ENCODE peak calls at places on chromosome 4, in ten cellular contexts. X is activated T-helper 1 cell treated with Interleukin-2 at 50 U/mL for 16 hours; E is keratinocyte; U is lower leg skin; I is stimulated activated CD4-positive, alpha-beta T cell treated with anti-CD3 and anti-CD28 coated beads, TNF-alpha, amount 100 ng/mL, for 24 hours; K is NCI-H1092; V is NCI-H1930; Y is SW480; R is NCI-H526; O is brain microvascular endothelial cell. S is an unnamed sample.

GRCh38 chr4:40686081-40686913 is 56.6 kb upstream of the RBM47 start:
- DNase-seq in X (no peak), E (no peak), U (no peak), I (no peak), K (no peak), V (no peak), Y (no peak), R (no peak), O (no peak), S (no peak)

GRCh38 chr4:187908079-187908501 is 87.5 kb upstream of the ZFP42 start:
- DNase-seq in X (no peak), E (no peak), U (no peak), I (no peak), K (no peak), V (no peak), Y (no peak), R (no peak), O (peak), S (no peak)

GRCh38 chr4:146472404-146472803 is 49.3 kb downstream of the SLC10A7 start:
- DNase-seq in X (no peak), E (no peak), U (no peak), I (no peak), K (no peak), V (no peak), Y (no peak), R (peak), O (no peak), S (no peak)

GRCh38 chr4:66501986-66502385 is 831.7 kb upstream of the EPHA5 start:
- DNase-seq in X (no peak), E (no peak), U (no peak), I (no peak), K (no peak), V (no peak), Y (no peak), R (no peak), O (no peak), S (no peak)

GRCh38 chr4:147368948-147369347 is 111.9 kb upstream of the EDNRA start:
- DNase-seq in X (no peak), E (no peak), U (no peak), I (no peak), K (no peak), V (no peak), Y (no peak), R (no peak), O (no peak), S (no peak)

GRCh38 chr4:7777017-7777710 is 162.5 kb downstream of the AFAP1 start:
- DNase-seq in X (no peak), E (no peak), U (no peak), I (no peak), K (no peak), V (no peak), Y (no peak), R (no peak), O (no peak), S (peak)

GRCh38 chr4:94939791-94940530 is 182.2 kb downstream of the BMPR1B start:
- DNase-seq in X (no peak), E (no peak), U (no peak), I (no peak), K (no peak), V (no peak), Y (no peak), R (no peak), O (no peak), S (no peak)

GRCh38 chr4:30537462-30537861 is 182.7 kb upstream of the PCDH7 start:
- DNase-seq in X (no peak), E (no peak), U (no peak), I (no peak), K (no peak), V (no peak), Y (peak), R (no peak), O (peak), S (no peak)

GRCh38 chr4:55866290-55866907 is 13.0 kb downstream of the EXOC1 start:
- DNase-seq in X (no peak), E (peak), U (no peak), I (no peak), K (no peak), V (no peak), Y (peak), R (no peak), O (peak), S (no peak)

GRCh38 chr4:166594326-166594946 is 639.9 kb downstream of the SPOCK3 start:
- DNase-seq in X (no peak), E (no peak), U (no peak), I (no peak), K (peak), V (peak), Y (peak), R (peak), O (peak), S (peak)

GRCh38 chr4:2402053-2402452 is 16.4 kb downstream of the ZFYVE28 start:
- DNase-seq in X (no peak), E (no peak), U (no peak), I (no peak), K (no peak), V (no peak), Y (peak), R (peak), O (no peak), S (no peak)

GRCh38 chr4:60250657-60251056 is 949.5 kb upstream of the ADGRL3 start:
- DNase-seq in X (no peak), E (no peak), U (no peak), I (no peak), K (no peak), V (no peak), Y (no peak), R (no peak), O (no peak), S (no peak)

GRCh38 chr4:54066088-54066415 is 1.6 kb upstream of the CHIC2 start:
- DNase-seq in X (no peak), E (no peak), U (no peak), I (no peak), K (no peak), V (no peak), Y (no peak), R (no peak), O (no peak), S (no peak)

GRCh38 chr4:8131210-8131609 is 27.4 kb downstream of the ABLIM2 start:
- DNase-seq in X (no peak), E (no peak), U (no peak), I (no peak), K (no peak), V (no peak), Y (no peak), R (no peak), O (no peak), S (no peak)

GRCh38 chr4:6109842-6110560 is 90.3 kb downstream of the JAKMIP1 start:
- DNase-seq in X (no peak), E (no peak), U (no peak), I (no peak), K (no peak), V (no peak), Y (peak), R (peak), O (no peak), S (no peak)

GRCh38 chr4:10639664-10640063 is 44.9 kb downstream of the CLNK start:
- DNase-seq in X (no peak), E (no peak), U (no peak), I (no peak), K (no peak), V (no peak), Y (no peak), R (no peak), O (no peak), S (no peak)

GRCh38 chr4:164572877-164573279 is 181.1 kb upstream of the SMIM31 start:
- DNase-seq in X (no peak), E (peak), U (no peak), I (no peak), K (no peak), V (no peak), Y (no peak), R (no peak), O (peak), S (no peak)

GRCh38 chr4:3070709-3071500 is 3.4 kb downstream of the HTT-AS start:
- DNase-seq in X (no peak), E (no peak), U (no peak), I (no peak), K (no peak), V (no peak), Y (peak), R (no peak), O (peak), S (no peak)

GRCh38 chr4:80097395-80098177 is 24.6 kb upstream of the ANTXR2 start:
- DNase-seq in X (no peak), E (peak), U (peak), I (no peak), K (no peak), V (no peak), Y (peak), R (no peak), O (peak), S (no peak)

GRCh38 chr4:152357206-152357605 is 178.7 kb downstream of the FBXW7 start:
- DNase-seq in X (no peak), E (no peak), U (no peak), I (no peak), K (no peak), V (no peak), Y (no peak), R (no peak), O (peak), S (no peak)

GRCh38 chr4:7710576-7711329 is 228.9 kb downstream of the AFAP1 start:
- DNase-seq in X (no peak), E (no peak), U (no peak), I (no peak), K (no peak), V (no peak), Y (no peak), R (no peak), O (no peak), S (no peak)

GRCh38 chr4:54547299-54548097 is 110.3 kb upstream of the KIT start:
- DNase-seq in X (no peak), E (no peak), U (no peak), I (no peak), K (no peak), V (no peak), Y (no peak), R (peak), O (no peak), S (peak)

GRCh38 chr4:52864816-52865215 is 2.7 kb downstream of the RASL11B start:
- DNase-seq in X (no peak), E (no peak), U (no peak), I (no peak), K (no peak), V (no peak), Y (no peak), R (no peak), O (peak), S (peak)

GRCh38 chr4:114941522-114941921 is 171.9 kb downstream of the NDST4 start:
- DNase-seq in X (no peak), E (no peak), U (no peak), I (no peak), K (no peak), V (no peak), Y (no peak), R (no peak), O (no peak), S (no peak)

GRCh38 chr4:78167510-78167909 is 110.4 kb downstream of the FRAS1 start:
- DNase-seq in X (no peak), E (no peak), U (no peak), I (no peak), K (no peak), V (no peak), Y (no peak), R (no peak), O (no peak), S (no peak)

GRCh38 chr4:1449833-1450741 is 43.8 kb upstream of the NKX1-1 start:
- DNase-seq in X (no peak), E (no peak), U (no peak), I (no peak), K (no peak), V (no peak), Y (no peak), R (no peak), O (no peak), S (no peak)

GRCh38 chr4:142558851-142559250 is 287.2 kb downstream of the INPP4B start:
- DNase-seq in X (no peak), E (no peak), U (no peak), I (no peak), K (no peak), V (no peak), Y (no peak), R (no peak), O (peak), S (no peak)

GRCh38 chr4:175419120-175419774 is 392.8 kb downstream of the GPM6A start:
- DNase-seq in X (no peak), E (no peak), U (no peak), I (no peak), K (no peak), V (no peak), Y (peak), R (no peak), O (peak), S (peak)

GRCh38 chr4:71906096-71906495 is 122.2 kb upstream of the GC start:
- DNase-seq in X (no peak), E (no peak), U (no peak), I (no peak), K (no peak), V (no peak), Y (no peak), R (no peak), O (no peak), S (no peak)

GRCh38 chr4:78297075-78297815 is 240.1 kb downstream of the FRAS1 start:
- DNase-seq in X (no peak), E (no peak), U (no peak), I (no peak), K (no peak), V (no peak), Y (no peak), R (no peak), O (no peak), S (no peak)

GRCh38 chr4:155967098-155967497 is 13.4 kb upstream of the CTSO start:
- DNase-seq in X (no peak), E (no peak), U (no peak), I (no peak), K (no peak), V (no peak), Y (no peak), R (no peak), O (peak), S (no peak)

GRCh38 chr4:186058253-186058979 is 10.5 kb upstream of the TLR3 start:
- DNase-seq in X (no peak), E (no peak), U (no peak), I (no peak), K (no peak), V (no peak), Y (no peak), R (no peak), O (no peak), S (no peak)

GRCh38 chr4:64539234-64539849 is 130.1 kb upstream of the TECRL start:
- DNase-seq in X (no peak), E (peak), U (no peak), I (no peak), K (peak), V (peak), Y (peak), R (peak), O (peak), S (peak)

GRCh38 chr4:125985856-125986255 is 671.1 kb downstream of the FAT4 start:
- DNase-seq in X (no peak), E (no peak), U (no peak), I (no peak), K (no peak), V (no peak), Y (no peak), R (no peak), O (no peak), S (no peak)

GRCh38 chr4:95693594-95693993 is 144.8 kb upstream of the UNC5C start:
- DNase-seq in X (no peak), E (no peak), U (no peak), I (no peak), K (no peak), V (no peak), Y (peak), R (no peak), O (peak), S (peak)

GRCh38 chr4:112170451-112170993 is 25.3 kb downstream of the FAM241A start:
- DNase-seq in X (no peak), E (peak), U (no peak), I (no peak), K (no peak), V (no peak), Y (peak), R (no peak), O (peak), S (no peak)

S was measured in NCI-H748 treated with DMSO at 0.1 percent for 48 hours.